ENCODE peak calls at places on chromosomes 1 and 21, in six cellular contexts. D is mesendoderm, H is IMR-90, F is mesenchymal stem cell, T is H9, Q is H1. O is an unnamed sample.

GRCh38 chr1:201421041-201421440 is 489 bp downstream of the TNNI1 start:
- DNase-seq in D (no peak), H (no peak), F (no peak), T (no peak), Q (no peak), O (no peak)

GRCh38 chr1:91836307-91837056 is 49.5 kb downstream of the TGFBR3 start:
- DNase-seq in D (peak; percentile 26), H (no peak), F (no peak), T (no peak), Q (no peak), O (no peak)

GRCh38 chr1:205610781-205611473 is 20.9 kb downstream of the ELK4 start:
- DNase-seq in D (no peak), H (no peak), F (no peak), T (no peak), Q (no peak), O (no peak)

GRCh38 chr1:163054056-163054706 is 15.0 kb upstream of the RGS4 start:
- DNase-seq in D (no peak), H (no peak), F (no peak), T (no peak), Q (no peak), O (no peak)

GRCh38 chr21:46188226-46189212 is 4.3 kb upstream of the SPATC1L start:
- DNase-seq in D (peak; percentile 87), H (peak; percentile 58), F (peak; percentile 74), T (peak; percentile 63), Q (no peak), O (peak; percentile 56)

GRCh38 chr21:22900511-22900910 is 1902.3 kb downstream of the NCAM2 start:
- DNase-seq in D (no peak), H (peak; percentile 2), F (no peak), T (no peak), Q (no peak), O (no peak)

GRCh38 chr1:232404227-232404626 is 225.7 kb downstream of the SIPA1L2 start:
- DNase-seq in D (no peak), H (no peak), F (no peak), T (no peak), Q (no peak), O (no peak)

GRCh38 chr1:220294754-220295419 is 22.6 kb upstream of the RAB3GAP2 start:
- DNase-seq in D (no peak), H (no peak), F (peak; percentile 33), T (no peak), Q (no peak), O (no peak)

GRCh38 chr21:43619856-43620255 is 39.4 kb downstream of the HSF2BP start:
- DNase-seq in D (peak; percentile 51), H (no peak), F (no peak), T (no peak), Q (no peak), O (no peak)

GRCh38 chr1:42334240-42335049 is 590 bp downstream of the FOXJ3 start:
- DNase-seq in D (peak; percentile 85), H (peak; percentile 43), F (peak; percentile 78), T (peak; percentile 72), Q (no peak), O (peak; percentile 58)

GRCh38 chr1:230299148-230300006 is 126.8 kb downstream of the PGBD5 start:
- DNase-seq in D (no peak), H (no peak), F (no peak), T (no peak), Q (no peak), O (no peak)

GRCh38 chr21:46613391-46613790 is 8.5 kb upstream of the S100B start:
- DNase-seq in D (no peak), H (no peak), F (no peak), T (no peak), Q (no peak), O (no peak)

GRCh38 chr1:226609836-226610455 is 61.4 kb downstream of the STUM start:
- DNase-seq in D (no peak), H (no peak), F (no peak), T (no peak), Q (no peak), O (no peak)

GRCh38 chr1:206729050-206729449 is 41.5 kb upstream of the IL19 start:
- DNase-seq in D (no peak), H (no peak), F (no peak), T (no peak), Q (no peak), O (no peak)

GRCh38 chr1:98253145-98253544 is 332.3 kb upstream of the DPYD start:
- DNase-seq in D (no peak), H (no peak), F (no peak), T (peak; percentile 29), Q (no peak), O (no peak)

GRCh38 chr1:62796151-62796680 is 12.3 kb downstream of the ATG4C start:
- DNase-seq in D (no peak), H (no peak), F (no peak), T (no peak), Q (no peak), O (no peak)

GRCh38 chr1:35576061-35576765 is 3.1 kb downstream of the TFAP2E start:
- DNase-seq in D (peak; percentile 74), H (peak; percentile 26), F (no peak), T (no peak), Q (no peak), O (no peak)
- H2BK120ac ChIP-seq in D (no peak overlapping the region), H (no peak overlapping the region), F (no peak overlapping the region), T (no peak overlapping the region), Q (no peak overlapping the region), O (no peak overlapping the region)

GRCh38 chr1:198168180-198168579 is 11.4 kb downstream of the NEK7 start:
- DNase-seq in D (no peak), H (peak; percentile 75), F (peak; percentile 76), T (no peak), Q (no peak), O (no peak)
- H3K4ac ChIP-seq in D (no peak overlapping the region), H (no peak overlapping the region), F (no peak overlapping the region), T (no peak overlapping the region), Q (no peak overlapping the region), O (no peak overlapping the region)

GRCh38 chr1:204478166-204478899 is 16.3 kb downstream of the PIK3C2B start:
- DNase-seq in D (no peak), H (no peak), F (no peak), T (no peak), Q (no peak), O (no peak)
- H3K18ac ChIP-seq in D (no peak overlapping the region), H (no peak overlapping the region), F (no peak overlapping the region), T (no peak overlapping the region), Q (no peak overlapping the region), O (peak overlapping the region; percentile 66)

DNA sequence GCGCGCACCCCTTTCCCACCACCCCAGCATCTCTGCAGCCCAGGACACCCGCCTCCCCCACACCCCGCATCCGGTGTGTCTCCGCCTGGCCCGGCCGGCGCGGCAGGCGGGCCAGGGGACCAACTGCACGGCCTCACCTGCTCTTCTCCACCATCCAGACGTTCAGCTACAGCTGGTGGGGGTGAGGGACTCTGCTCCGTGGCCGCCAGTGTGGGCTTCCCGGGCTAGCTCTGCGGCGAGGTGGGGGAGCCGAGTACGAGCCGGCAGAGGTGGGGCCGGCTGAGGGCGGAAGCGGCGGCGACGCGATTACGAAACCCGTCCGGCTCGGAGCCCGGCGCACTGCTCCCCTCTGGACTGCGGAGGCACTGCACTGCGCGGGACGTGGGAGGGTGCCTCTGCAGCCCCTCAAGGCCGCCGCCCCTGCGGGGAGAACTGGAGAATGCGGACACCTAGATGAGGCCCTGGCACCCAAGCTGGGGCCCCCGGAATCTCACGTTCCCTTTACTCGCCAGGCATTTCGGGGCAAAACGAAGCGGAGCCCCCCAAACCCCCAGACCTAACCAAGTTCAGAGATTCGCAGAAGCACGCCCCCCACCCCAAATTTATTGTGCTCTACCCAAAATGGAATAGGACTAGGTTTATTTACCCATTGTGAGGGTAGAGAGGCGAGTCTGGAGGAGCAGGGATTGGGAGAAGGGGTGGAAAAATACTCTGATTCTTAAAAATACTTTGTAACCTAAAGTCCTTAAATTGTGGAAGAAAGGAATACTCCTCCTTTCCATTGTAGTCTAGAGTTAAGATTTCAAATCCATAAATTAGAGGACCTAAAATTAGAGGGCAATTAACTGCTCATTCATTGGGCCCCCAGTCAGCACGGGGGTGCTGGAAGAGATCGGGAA is at the start of gene CDC42SE1:
- DNase-seq in D (peak; percentile 94), H (peak; percentile 80), F (peak; percentile 92), T (peak; percentile 84), Q (no peak), O (peak; percentile 79)
- H2BK120ac ChIP-seq in D (peak within 1 kb of the TSS; percentile 76), H (peak within 1 kb of the TSS; percentile 87), F (peak within 1 kb of the TSS; percentile 97), T (no peak within 1 kb of the TSS), Q (no peak within 1 kb of the TSS), O (peak within 1 kb of the TSS; percentile 61)

GRCh38 chr1:199982606-199983005 is 44.9 kb upstream of the NR5A2 start:
- DNase-seq in D (no peak), H (no peak), F (no peak), T (no peak), Q (no peak), O (no peak)

GRCh38 chr1:199983531-199983930 is 44.0 kb upstream of the NR5A2 start:
- DNase-seq in D (no peak), H (no peak), F (no peak), T (no peak), Q (no peak), O (no peak)

GRCh38 chr1:199978408-199978940 is 49.0 kb upstream of the NR5A2 start:
- DNase-seq in D (no peak), H (peak; percentile 2), F (peak; percentile 1), T (no peak), Q (no peak), O (no peak)

GRCh38 chr1:199981584-199981983 is 45.9 kb upstream of the NR5A2 start:
- DNase-seq in D (no peak), H (no peak), F (no peak), T (no peak), Q (no peak), O (no peak)

GRCh38 chr1:199979071-199979470 is 48.4 kb upstream of the NR5A2 start:
- DNase-seq in D (no peak), H (no peak), F (peak; percentile 5), T (no peak), Q (no peak), O (no peak)
- H3K4ac ChIP-seq in D (no peak overlapping the region), H (no peak overlapping the region), F (no peak overlapping the region), T (no peak overlapping the region), Q (no peak overlapping the region), O (no peak overlapping the region)

GRCh38 chr1:1080951-1081310 is 6.8 kb upstream of the RNF223 start:
- DNase-seq in D (peak; percentile 40), H (no peak), F (no peak), T (peak; percentile 31), Q (no peak), O (no peak)
- H3K18ac ChIP-seq in D (no peak overlapping the region), H (no peak overlapping the region), F (no peak overlapping the region), T (no peak overlapping the region), Q (no peak overlapping the region), O (no peak overlapping the region)